ENCODE peak calls at places on chromosomes 1 and 21, in six cellular contexts. U, J, O, S, I and H are unnamed samples.

GRCh38 chr1:200302192-200302892 is 107.5 kb downstream of the ZNF281 start:
- DNase-seq in U (no peak), J (peak), O (peak), S (peak), I (peak), H (peak)

GRCh38 chr1:4272568-4272967 is 372.5 kb upstream of the C1orf174 start:
- DNase-seq in U (no peak), J (no peak), O (no peak), S (no peak), I (no peak), H (no peak)

GRCh38 chr21:32626633-32627196 is 14.5 kb upstream of the CFAP298 start:
- DNase-seq in U (no peak), J (no peak), O (no peak), S (no peak), I (peak), H (no peak)

GRCh38 chr1:78102082-78102481 is 56.3 kb downstream of the GIPC2 start:
- DNase-seq in U (no peak), J (no peak), O (no peak), S (no peak), I (peak), H (no peak)

GRCh38 chr1:112409416-112409815 is 13.4 kb downstream of the CTTNBP2NL start:
- DNase-seq in U (no peak), J (no peak), O (no peak), S (no peak), I (no peak), H (no peak)

GRCh38 chr1:201721131-201722049 is 107.6 kb upstream of the IPO9 start:
- DNase-seq in U (no peak), J (no peak), O (no peak), S (no peak), I (peak), H (no peak)

GRCh38 chr1:6109688-6110087 is 64.0 kb downstream of the KCNAB2 start:
- DNase-seq in U (no peak), J (no peak), O (no peak), S (no peak), I (no peak), H (no peak)

GRCh38 chr1:150560011-150560438 is 10.8 kb downstream of the ADAMTSL4 start:
- DNase-seq in U (peak), J (peak), O (peak), S (peak), I (peak), H (no peak)

GRCh38 chr1:204299828-204300365 is 59.8 kb downstream of the PLEKHA6 start:
- DNase-seq in U (no peak), J (no peak), O (no peak), S (no peak), I (no peak), H (no peak)

GRCh38 chr1:201656670-201657032 is 117.7 kb downstream of the NAV1 start:
- DNase-seq in U (no peak), J (no peak), O (no peak), S (peak), I (no peak), H (no peak)

GRCh38 chr1:167927075-167927754 is 9.3 kb upstream of the DCAF6 start:
- DNase-seq in U (no peak), J (no peak), O (no peak), S (no peak), I (no peak), H (no peak)